ENCODE peak calls at places on chromosomes 1 and 21, in four cellular contexts. Q is testis, W is occipital lobe, O is NCI-H345. U is an unnamed sample.

GRCh38 chr1:156486421-156487344 is 13.9 kb downstream of the MEF2D start:
- DNase-seq in O (no peak), W (peak; percentile 68), Q (peak; percentile 50), U (no peak)

GRCh38 chr1:74857676-74858075 is 124.7 kb downstream of the TYW3 start:
- DNase-seq in O (no peak), W (no peak), Q (no peak), U (no peak)

GRCh38 chr1:232463226-232463625 is 166.7 kb downstream of the SIPA1L2 start:
- DNase-seq in O (no peak), W (no peak), Q (no peak), U (no peak)

GRCh38 chr21:41928621-41929220 is 25.1 kb downstream of the C2CD2 start:
- DNase-seq in O (no peak), Q (no peak), W (no peak), U (no peak)

GRCh38 chr1:6148497-6149241 is 31.5 kb downstream of the CHD5 start:
- DNase-seq in Q (peak; percentile 58), O (no peak), W (peak; percentile 68), U (peak; percentile 38)

GRCh38 chr1:215567491-215568286 is 585 bp downstream of the KCTD3 start:
- DNase-seq in W (peak; percentile 62), Q (peak; percentile 65), O (peak; percentile 61), U (peak; percentile 59)

GRCh38 chr1:200362421-200362820 is 47.4 kb downstream of the ZNF281 start:
- DNase-seq in O (no peak), W (peak; percentile 31), Q (no peak), U (no peak)

GRCh38 chr1:2174348-2175054 is 20.1 kb downstream of the FAAP20 start:
- DNase-seq in Q (peak; percentile 72), O (peak; percentile 49), W (peak; percentile 45), U (peak; percentile 67)

GRCh38 chr1:62810420-62811274 is 26.7 kb downstream of the ATG4C start:
- DNase-seq in Q (no peak), O (no peak), W (no peak), U (no peak)

GRCh38 chr1:207812778-207813512 is 61.1 kb downstream of the CD46 start:
- DNase-seq in O (no peak), Q (no peak), W (no peak), U (no peak)

GRCh38 chr1:162905759-162906158 is 44.8 kb upstream of the CCDC190 start:
- DNase-seq in O (no peak), W (no peak), Q (no peak), U (no peak)

GRCh38 chr1:182389619-182390047 is 2.0 kb downstream of the GLUL start:
- DNase-seq in O (peak; percentile 6), Q (no peak), W (no peak), U (no peak)

GRCh38 chr1:173190101-173190895 is 16.8 kb downstream of the TNFSF4 start:
- DNase-seq in Q (peak; percentile 93), W (peak; percentile 33), O (peak; percentile 69), U (peak; percentile 69)

GRCh38 chr1:43277116-43277876 is 7.5 kb downstream of the TMEM125 start:
- DNase-seq in Q (no peak), W (no peak), O (no peak), U (no peak)

GRCh38 chr1:180033387-180033786 is 78.8 kb downstream of the CEP350 start:
- DNase-seq in O (no peak), Q (no peak), W (no peak), U (no peak)

GRCh38 chr1:19954059-19954458 is 25.4 kb downstream of the PLA2G2A start:
- DNase-seq in W (no peak), O (no peak), Q (no peak), U (no peak)

GRCh38 chr1:93698351-93699112 is 16.9 kb upstream of the BCAR3 start:
- DNase-seq in O (no peak), Q (no peak), W (no peak), U (no peak)

GRCh38 chr1:61448934-61449368 is 276.0 kb downstream of the TM2D1 start:
- DNase-seq in W (no peak), Q (peak; percentile 78), O (no peak), U (peak; percentile 99)

GRCh38 chr1:208176654-208177053 is 67.5 kb downstream of the PLXNA2 start:
- DNase-seq in Q (no peak), W (no peak), O (no peak), U (no peak)

GRCh38 chr21:38880578-38880966 is 74.8 kb downstream of the ETS2 start:
- DNase-seq in O (no peak), W (no peak), Q (no peak), U (no peak)

GRCh38 chr1:205632374-205633169 is 761 bp upstream of the ELK4 start:
- DNase-seq in Q (no peak), O (no peak), W (no peak), U (no peak)

GRCh38 chr1:30719406-30720270 is 3.7 kb downstream of the MATN1 start:
- DNase-seq in W (no peak), O (no peak), Q (no peak), U (no peak)

GRCh38 chr1:29812397-29813135 is 576.2 kb downstream of the PTPRU start:
- DNase-seq in O (no peak), Q (no peak), W (no peak), U (no peak)

GRCh38 chr1:58861510-58861909 is 77.7 kb upstream of the JUN start:
- DNase-seq in W (no peak), Q (no peak), O (no peak), U (no peak)

GRCh38 chr1:20029178-20029912 is 40.6 kb upstream of the PLA2G5 start:
- DNase-seq in O (no peak), Q (peak; percentile 83), W (no peak), U (peak; percentile 83)

GRCh38 chr1:235336903-235337302 is 8.5 kb downstream of the GGPS1 start:
- DNase-seq in O (no peak), W (no peak), Q (no peak), U (no peak)

GRCh38 chr1:109306832-109307362 is at the start of gene MYBPHL:
- DNase-seq in O (peak; percentile 68), W (no peak), Q (no peak), U (no peak)

U was measured in cardiac muscle cell.